ENCODE peak calls at places on chromosome 9, in nine cellular contexts. K is suprapubic skin, V is progenitor cell of endocrine pancreas, A is mammary epithelial cell, B is colonic mucosa, P is heart left ventricle, J is thoracic aorta, N is GM10248, Y is H9. T is an unnamed sample.

GRCh38 chr9:614421-614820 is 227.1 kb upstream of the DMRT1 start:
- DNase-seq in K (no peak), V (no peak), A (no peak), B (peak; percentile 37), P (no peak), J (no peak), N (no peak), Y (no peak), T (no peak)

GRCh38 chr9:134028575-134029247 is 3.4 kb downstream of the BRD3OS start:
- DNase-seq in K (no peak), V (no peak), A (no peak), B (no peak), P (no peak), J (no peak), N (no peak), Y (no peak), T (no peak)

GRCh38 chr9:91886433-91887031 is 63.5 kb downstream of the ROR2 start:
- DNase-seq in K (no peak), V (no peak), A (no peak), B (no peak), P (no peak), J (no peak), N (no peak), Y (peak; percentile 55), T (no peak)

GRCh38 chr9:95721132-95721531 is 154.4 kb upstream of the ERCC6L2 start:
- DNase-seq in K (no peak), V (no peak), A (no peak), B (peak; percentile 80), P (no peak), J (no peak), N (no peak), Y (no peak), T (no peak)

GRCh38 chr9:115341401-115341800 is 223.4 kb upstream of the TNC start:
- DNase-seq in K (peak; percentile 59), V (no peak), A (no peak), B (no peak), P (no peak), J (no peak), N (no peak), Y (no peak), T (no peak)

GRCh38 chr9:120935383-120935857 is 8.8 kb upstream of the TRAF1 start:
- DNase-seq in K (peak; percentile 99), V (no peak), A (peak; percentile 99), B (peak; percentile 99), P (peak; percentile 95), J (peak; percentile 93), N (no peak), Y (no peak), T (no peak)

GRCh38 chr9:32395483-32396216 is 11.2 kb downstream of the ACO1 start:
- DNase-seq in K (peak; percentile 69), V (no peak), A (peak; percentile 88), B (no peak), P (peak; percentile 67), J (no peak), N (no peak), Y (no peak), T (no peak)

GRCh38 chr9:99030082-99030481 is 74.8 kb upstream of the TGFBR1 start:
- DNase-seq in K (no peak), V (no peak), A (peak; percentile 53), B (no peak), P (no peak), J (no peak), N (no peak), Y (no peak), T (no peak)

GRCh38 chr9:85432599-85432998 is 309.2 kb downstream of the AGTPBP1 start:
- DNase-seq in K (no peak), V (no peak), A (no peak), B (peak; percentile 20), P (no peak), J (no peak), N (no peak), Y (no peak), T (no peak)

GRCh38 chr9:127540664-127541041 is 71.4 kb upstream of the STXBP1 start:
- DNase-seq in K (no peak), V (no peak), A (no peak), B (no peak), P (no peak), J (no peak), N (no peak), Y (peak; percentile 66), T (no peak)

GRCh38 chr9:18976368-18977238 is 56.4 kb downstream of the SAXO1 start:
- DNase-seq in K (no peak), V (no peak), A (peak; percentile 11), B (no peak), P (no peak), J (no peak), N (no peak), Y (no peak), T (no peak)

GRCh38 chr9:129458155-129458661 is 162.7 kb downstream of the C9orf50 start:
- DNase-seq in K (no peak), V (no peak), A (no peak), B (no peak), P (no peak), J (no peak), N (no peak), Y (no peak), T (no peak)

GRCh38 chr9:95459867-95460626 is 56.7 kb downstream of the PTCH1 start:
- DNase-seq in K (no peak), V (no peak), A (no peak), B (no peak), P (no peak), J (no peak), N (no peak), Y (no peak), T (no peak)

GRCh38 chr9:101578378-101578777 is 16.4 kb downstream of the PPP3R2 start:
- DNase-seq in K (no peak), V (no peak), A (no peak), B (no peak), P (no peak), J (no peak), N (no peak), Y (no peak), T (no peak)

GRCh38 chr9:5278486-5278885 is 26.0 kb downstream of the RLN2 start:
- DNase-seq in K (no peak), V (no peak), A (no peak), B (no peak), P (no peak), J (no peak), N (peak; percentile 22), Y (no peak), T (no peak)

GRCh38 chr9:22052376-22052945 is 43.4 kb upstream of the CDKN2B start:
- DNase-seq in K (no peak), V (no peak), A (peak; percentile 100), B (no peak), P (no peak), J (no peak), N (no peak), Y (no peak), T (no peak)

GRCh38 chr9:130433168-130433946 is 11.4 kb upstream of the ASS1 start:
- DNase-seq in K (no peak), V (peak; percentile 60), A (peak; percentile 21), B (no peak), P (peak; percentile 75), J (no peak), N (no peak), Y (peak; percentile 79), T (peak; percentile 75)

GRCh38 chr9:16136961-16137360 is 584.1 kb downstream of the CCDC171 start:
- DNase-seq in K (no peak), V (no peak), A (no peak), B (no peak), P (no peak), J (no peak), N (no peak), Y (no peak), T (no peak)

GRCh38 chr9:87324613-87325194 is 173.0 kb upstream of the DAPK1 start:
- DNase-seq in K (no peak), V (no peak), A (peak; percentile 45), B (no peak), P (no peak), J (no peak), N (peak; percentile 67), Y (no peak), T (no peak)

DNA sequence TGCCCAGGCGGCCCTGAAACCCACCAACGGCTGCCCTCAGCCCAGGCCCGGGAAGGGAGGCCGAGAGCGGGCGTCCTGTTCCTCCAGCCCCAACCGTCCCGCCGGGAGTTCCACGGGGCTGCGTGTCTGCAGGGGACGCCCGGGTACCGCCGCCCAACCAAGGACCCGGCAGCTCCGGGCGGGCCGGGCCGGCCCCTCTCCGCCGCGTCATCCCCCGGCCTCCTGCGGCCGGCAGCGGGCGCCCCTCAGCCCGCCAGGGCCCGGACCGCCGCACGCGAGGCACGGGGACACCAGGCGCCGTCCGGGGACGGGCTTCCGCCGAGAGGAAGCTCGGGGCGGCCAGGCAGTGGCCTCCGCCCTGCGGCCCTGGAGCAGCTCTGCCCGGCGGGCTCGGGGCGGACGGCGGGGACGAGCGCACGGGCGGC is 432 bp downstream of the FBXW5 start:
- DNase-seq in K (no peak), V (peak; percentile 39), A (peak; percentile 43), B (peak; percentile 48), P (no peak), J (no peak), N (peak; percentile 85), Y (no peak), T (no peak)
- TF ChIP-seq CTCF in K (no peak), V (no peak), A (no peak), B (no peak), P (no peak), J (no peak), N (peak; percentile 16), Y (no peak), T (no peak)

GRCh38 chr9:116589392-116590354 is 97.4 kb upstream of the TRIM32 start:
- DNase-seq in K (no peak), V (no peak), A (peak; percentile 72), B (peak; percentile 58), P (no peak), J (no peak), N (peak; percentile 44), Y (peak; percentile 77), T (peak; percentile 41)
- TF ChIP-seq CTCF in K (no peak), V (peak; percentile 48), A (peak; percentile 81), B (peak; percentile 56), P (no peak), J (peak; percentile 15), N (peak; percentile 20), Y (peak; percentile 96), T (peak; percentile 87)

DNA sequence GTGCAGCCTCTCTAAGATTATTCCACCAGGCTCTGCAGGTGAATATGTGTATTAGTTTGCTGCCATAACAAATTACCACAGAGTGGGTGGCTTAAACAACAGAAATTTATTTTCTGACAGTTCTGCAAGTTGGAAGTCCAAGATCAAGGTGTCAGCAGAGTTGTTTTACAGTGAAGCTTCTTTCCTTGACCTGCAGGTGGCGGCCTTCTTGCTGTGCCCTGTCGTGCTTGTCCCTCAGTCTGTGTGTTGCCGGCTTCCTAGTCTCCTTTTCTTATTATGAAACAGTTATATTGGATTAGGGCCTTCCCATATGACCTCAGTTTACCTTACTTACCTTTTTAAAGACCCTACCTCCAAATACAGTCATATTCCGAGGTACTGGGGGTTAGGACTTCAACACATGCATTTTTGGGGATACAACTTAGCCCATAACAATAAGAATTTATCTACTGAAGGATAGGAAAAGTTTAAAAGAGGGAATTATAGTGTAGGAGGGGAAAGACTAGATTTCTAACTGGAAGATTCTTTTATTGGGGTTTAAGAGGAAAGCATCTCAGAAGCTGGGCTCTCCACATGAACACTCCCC is 97.4 kb downstream of the OSTF1 start:
- DNase-seq in K (no peak), V (no peak), A (no peak), B (peak; percentile 65), P (no peak), J (no peak), N (peak; percentile 26), Y (peak; percentile 68), T (peak; percentile 64)
- TF ChIP-seq CTCF in K (no peak), V (peak; percentile 75), A (peak; percentile 60), B (peak; percentile 64), P (peak; percentile 43), J (peak; percentile 50), N (peak; percentile 67), Y (peak; percentile 82), T (peak; percentile 77)

GRCh38 chr9:14535161-14535930 is 157.9 kb downstream of the ZDHHC21 start:
- DNase-seq in K (no peak), V (no peak), A (no peak), B (no peak), P (no peak), J (no peak), N (no peak), Y (no peak), T (no peak)
- TF ChIP-seq CTCF in K (no peak), V (no peak), A (no peak), B (no peak), P (no peak), J (no peak), N (no peak), Y (no peak), T (no peak)